ENCODE peak calls at places on chromosomes 3 and 15, in seven cellular contexts. Z is posterior cingulate gyrus; E is activated effector memory CD4-positive, alpha-beta T cell treated with Interleukin-2 at 50 U/mL for 16 hours; V is hypothalamus; O is left lung; D is HFFc6; Y is EH. Q is an unnamed sample.

GRCh38 chr3:109364088-109364487 is 26.7 kb upstream of the DPPA4 start:
- DNase-seq in Z (no peak), E (no peak), V (no peak), O (no peak), D (no peak), Y (no peak), Q (no peak)

GRCh38 chr15:79724312-79724711 is 172.5 kb downstream of the MTHFS start:
- DNase-seq in Z (no peak), E (no peak), V (no peak), O (no peak), D (peak; percentile 25), Y (peak; percentile 69), Q (peak; percentile 11)

GRCh38 chr3:158659454-158660237 is 12.8 kb downstream of the LXN start:
- DNase-seq in Z (peak; percentile 93), E (peak; percentile 12), V (peak; percentile 58), O (peak; percentile 40), D (peak; percentile 77), Y (peak; percentile 83), Q (no peak)

GRCh38 chr3:128421966-128422365 is 44.7 kb downstream of the DNAJB8 start:
- DNase-seq in Z (no peak), E (no peak), V (no peak), O (no peak), D (no peak), Y (no peak), Q (no peak)

GRCh38 chr3:126549861-126550487 is 8.8 kb downstream of the C3orf22 start:
- DNase-seq in Z (peak; percentile 56), E (no peak), V (no peak), O (peak; percentile 27), D (no peak), Y (no peak), Q (no peak)

GRCh38 chr15:41691471-41691870 is 31.3 kb downstream of the MGA start:
- DNase-seq in Z (no peak), E (no peak), V (no peak), O (no peak), D (no peak), Y (no peak), Q (no peak)

GRCh38 chr3:43754316-43754715 is 63.6 kb downstream of the ABHD5 start:
- DNase-seq in Z (no peak), E (no peak), V (no peak), O (no peak), D (peak; percentile 37), Y (peak; percentile 69), Q (no peak)

GRCh38 chr3:42934910-42935309 is 29.0 kb downstream of the ZNF662 start:
- DNase-seq in Z (no peak), E (no peak), V (no peak), O (no peak), D (no peak), Y (peak; percentile 1), Q (no peak)

GRCh38 chr3:21893250-21893649 is 142.2 kb upstream of the ZNF385D start:
- DNase-seq in Z (no peak), E (no peak), V (no peak), O (no peak), D (peak; percentile 30), Y (peak; percentile 62), Q (peak; percentile 34)

GRCh38 chr15:76987276-76987675 is 7.7 kb upstream of the PSTPIP1 start:
- DNase-seq in Z (no peak), E (no peak), V (no peak), O (no peak), D (no peak), Y (no peak), Q (no peak)

GRCh38 chr15:29139540-29140459 is 129.8 kb downstream of the NSMCE3 start:
- DNase-seq in Z (peak; percentile 94), E (peak; percentile 29), V (no peak), O (no peak), D (no peak), Y (peak; percentile 54), Q (no peak)

GRCh38 chr15:66359740-66360139 is 3.3 kb upstream of the TIPIN start:
- DNase-seq in Z (no peak), E (no peak), V (no peak), O (no peak), D (no peak), Y (no peak), Q (peak; percentile 52)

GRCh38 chr3:140427786-140428185 is 250.1 kb upstream of the TRIM42 start:
- DNase-seq in Z (no peak), E (no peak), V (no peak), O (no peak), D (no peak), Y (no peak), Q (no peak)

GRCh38 chr15:68599560-68600071 is 20.8 kb downstream of the CORO2B start:
- DNase-seq in Z (peak; percentile 85), E (no peak), V (peak; percentile 77), O (no peak), D (peak; percentile 91), Y (peak; percentile 88), Q (peak; percentile 69)

GRCh38 chr15:69393831-69394491 is 20.2 kb upstream of the KIF23 start:
- DNase-seq in Z (no peak), E (no peak), V (no peak), O (no peak), D (no peak), Y (peak; percentile 46), Q (no peak)

GRCh38 chr15:76336254-76337046 is at the start of gene ISL2:
- DNase-seq in Z (peak; percentile 95), E (no peak), V (peak; percentile 56), O (peak; percentile 77), D (peak; percentile 95), Y (peak; percentile 99), Q (no peak)

GRCh38 chr3:104610730-104611652 is 755.7 kb upstream of the ALCAM start:
- DNase-seq in Z (no peak), E (no peak), V (no peak), O (no peak), D (no peak), Y (no peak), Q (no peak)

GRCh38 chr15:90232196-90232595 is 1.5 kb downstream of the CIB1 start:
- DNase-seq in Z (no peak), E (no peak), V (no peak), O (no peak), D (no peak), Y (no peak), Q (no peak)

GRCh38 chr15:36024066-36024465 is 478.1 kb upstream of the DPH6 start:
- DNase-seq in Z (no peak), E (no peak), V (peak; percentile 3), O (no peak), D (no peak), Y (no peak), Q (no peak)

GRCh38 chr3:63478962-63479660 is 173.4 kb upstream of the SNTN start:
- DNase-seq in Z (no peak), E (no peak), V (no peak), O (no peak), D (no peak), Y (no peak), Q (no peak)

GRCh38 chr3:61808526-61808925 is 247.2 kb downstream of the PTPRG start:
- DNase-seq in Z (no peak), E (no peak), V (no peak), O (no peak), D (no peak), Y (no peak), Q (no peak)

GRCh38 chr3:88057650-88058321 is 1.0 kb downstream of the CGGBP1 start:
- DNase-seq in Z (no peak), E (no peak), V (no peak), O (no peak), D (peak; percentile 6), Y (peak; percentile 36), Q (no peak)

GRCh38 chr3:112759681-112760080 is 87.0 kb downstream of the CD200R1L start:
- DNase-seq in Z (no peak), E (no peak), V (no peak), O (no peak), D (no peak), Y (no peak), Q (no peak)

GRCh38 chr15:31067890-31068603 is 33.5 kb downstream of the TRPM1 start:
- DNase-seq in Z (peak; percentile 43), E (no peak), V (no peak), O (no peak), D (no peak), Y (no peak), Q (no peak)

GRCh38 chr3:195565716-195566115 is 18.0 kb downstream of the APOD start:
- DNase-seq in Z (no peak), E (no peak), V (no peak), O (no peak), D (no peak), Y (no peak), Q (no peak)

Q was measured in retinal pigment epithelial cell.